ENCODE peak calls at places on chromosomes 7 and 10, in five cellular contexts. M, C, F, I and W are unnamed samples.

GRCh38 chr10:100143756-100144155 is 42.1 kb downstream of the ERLIN1 start:
- DNase-seq in M (no peak), C (no peak), F (no peak), I (no peak), W (no peak)

GRCh38 chr10:102231357-102232318 is 5.5 kb downstream of the ELOVL3 start:
- DNase-seq in M (no peak), C (no peak), F (peak; percentile 55), I (no peak), W (peak; percentile 92)

GRCh38 chr7:94391716-94392390 is 2.8 kb upstream of the COL1A2 start:
- DNase-seq in M (peak; percentile 88), C (no peak), F (peak; percentile 57), I (no peak), W (no peak)

GRCh38 chr10:104614245-104614831 is 26.8 kb upstream of the SORCS3 start:
- DNase-seq in M (peak; percentile 3), C (no peak), F (peak; percentile 20), I (no peak), W (peak; percentile 65)

GRCh38 chr10:74544106-74544505 is 282.3 kb upstream of the KAT6B start:
- DNase-seq in M (peak; percentile 34), C (no peak), F (peak; percentile 2), I (no peak), W (no peak)

GRCh38 chr10:103872137-103872933 is 17.0 kb upstream of the SH3PXD2A start:
- DNase-seq in M (peak; percentile 59), C (no peak), F (no peak), I (no peak), W (no peak)

GRCh38 chr10:84138478-84139125 is 707 bp upstream of the GHITM start:
- DNase-seq in M (peak; percentile 22), C (peak; percentile 39), F (peak; percentile 14), I (peak; percentile 25), W (no peak)

GRCh38 chr7:137209151-137209822 is 134.2 kb downstream of the PTN start:
- DNase-seq in M (peak; percentile 25), C (no peak), F (no peak), I (no peak), W (no peak)

GRCh38 chr7:143356414-143357050 is 6.0 kb downstream of the FAM131B start:
- DNase-seq in M (no peak), C (no peak), F (no peak), I (no peak), W (no peak)

GRCh38 chr10:24552346-24553016 is 171.2 kb downstream of the ARHGAP21 start:
- DNase-seq in M (no peak), C (peak; percentile 25), F (no peak), I (no peak), W (peak; percentile 54)

GRCh38 chr10:121077331-121077730 is 226.2 kb downstream of the WDR11 start:
- DNase-seq in M (no peak), C (no peak), F (no peak), I (no peak), W (no peak)

GRCh38 chr7:157302314-157302711 is 34.5 kb upstream of the DNAJB6 start:
- DNase-seq in M (peak; percentile 33), C (peak; percentile 88), F (no peak), I (peak; percentile 89), W (no peak)

GRCh38 chr7:16509829-16510228 is 16.8 kb upstream of the LRRC72 start:
- DNase-seq in M (no peak), C (no peak), F (no peak), I (no peak), W (no peak)

GRCh38 chr7:51187941-51188340 is 128.7 kb downstream of the COBL start:
- DNase-seq in M (no peak), C (no peak), F (no peak), I (no peak), W (peak; percentile 57)

GRCh38 chr7:31017036-31017747 is 34.9 kb upstream of the ADCYAP1R1 start:
- DNase-seq in M (no peak), C (no peak), F (no peak), I (no peak), W (no peak)

GRCh38 chr7:86826948-86827347 is 183.2 kb downstream of the GRM3 start:
- DNase-seq in M (no peak), C (no peak), F (no peak), I (no peak), W (no peak)

GRCh38 chr7:97973206-97973658 is 16.8 kb downstream of the OCM2 start:
- DNase-seq in M (no peak), C (peak; percentile 97), F (no peak), I (no peak), W (peak; percentile 6)

GRCh38 chr10:44799971-44800370 is 111.2 kb upstream of the TMEM72 start:
- DNase-seq in M (no peak), C (no peak), F (no peak), I (no peak), W (no peak)

GRCh38 chr10:126663328-126663727 is 7.2 kb downstream of the C10orf90 start:
- DNase-seq in M (no peak), C (no peak), F (no peak), I (no peak), W (no peak)

GRCh38 chr7:140213684-140214074 is 36.9 kb upstream of the KDM7A start:
- DNase-seq in M (no peak), C (no peak), F (no peak), I (no peak), W (no peak)

GRCh38 chr7:18496336-18496700 is 769 bp downstream of the HDAC9 start:
- DNase-seq in M (no peak), C (no peak), F (no peak), I (no peak), W (no peak)

GRCh38 chr7:158742065-158742821 is 37.6 kb upstream of the NCAPG2 start:
- DNase-seq in M (no peak), C (no peak), F (no peak), I (no peak), W (no peak)

GRCh38 chr10:116831790-116832189 is 17.5 kb upstream of the ENO4 start:
- DNase-seq in M (no peak), C (no peak), F (no peak), I (no peak), W (no peak)

GRCh38 chr7:23357190-23358093 is 58.3 kb downstream of the MALSU1 start:
- DNase-seq in M (peak; percentile 56), C (peak; percentile 8), F (peak; percentile 20), I (no peak), W (peak; percentile 22)

GRCh38 chr10:93039110-93039509 is 21.5 kb upstream of the CYP26C1 start:
- DNase-seq in M (no peak), C (no peak), F (no peak), I (no peak), W (no peak)

GRCh38 chr10:60123668-60124067 is 217.3 kb upstream of the CCDC6 start:
- DNase-seq in M (peak; percentile 2), C (no peak), F (no peak), I (no peak), W (no peak)

GRCh38 chr7:2511769-2512168 is 7.8 kb upstream of the LFNG start:
- DNase-seq in M (no peak), C (no peak), F (no peak), I (no peak), W (no peak)

GRCh38 chr7:135859548-135859947 is 110.9 kb upstream of the FAM180A start:
- DNase-seq in M (peak; percentile 29), C (no peak), F (no peak), I (no peak), W (no peak)

GRCh38 chr7:138029941-138030340 is 28.1 kb upstream of the CREB3L2 start:
- DNase-seq in M (no peak), C (no peak), F (no peak), I (no peak), W (no peak)

GRCh38 chr7:140478361-140479061 is 794 bp downstream of the MKRN1 start:
- DNase-seq in M (peak; percentile 27), C (peak; percentile 26), F (peak; percentile 46), I (peak; percentile 12), W (peak; percentile 75)

GRCh38 chr7:127835679-127836078 is 183.7 kb downstream of the SND1 start:
- DNase-seq in M (no peak), C (no peak), F (no peak), I (no peak), W (no peak)

GRCh38 chr10:70445718-70446485 is 4.4 kb upstream of the NODAL start:
- DNase-seq in M (peak; percentile 91), C (no peak), F (peak; percentile 73), I (no peak), W (no peak)

GRCh38 chr10:104577171-104577570 is 63.9 kb upstream of the SORCS3 start:
- DNase-seq in M (no peak), C (no peak), F (no peak), I (no peak), W (no peak)

GRCh38 chr7:26151953-26152781 is at the start of gene NFE2L3:
- DNase-seq in M (peak; percentile 63), C (peak; percentile 79), F (peak; percentile 58), I (peak; percentile 63), W (peak; percentile 90)

GRCh38 chr10:4260483-4260882 is 475.5 kb upstream of the KLF6 start:
- DNase-seq in M (peak; percentile 82), C (no peak), F (no peak), I (no peak), W (no peak)

GRCh38 chr10:79104264-79104954 is 35.6 kb downstream of the ZMIZ1 start:
- DNase-seq in M (peak; percentile 51), C (no peak), F (no peak), I (no peak), W (no peak)